ENCODE peak calls at places on chromosomes 16 and 17, in seven cellular contexts. M is AG08396; V is RKO; F is stimulated activated CD4-positive, alpha-beta T cell treated with anti-CD3 and anti-CD28 coated beads, Interleukin-15, amount 100 ng/mL, for 1 hour; K is lower leg skin; A is AG04450; E is HTR-8/SVneo. Q is an unnamed sample.

GRCh38 chr17:21160401-21160800 is 33.6 kb downstream of the DHRS7B start:
- DNase-seq in M (no peak), V (no peak), F (no peak), K (no peak), A (no peak), E (no peak), Q (no peak)

GRCh38 chr17:4852504-4853075 is 19.4 kb downstream of the MINK1 start:
- DNase-seq in M (peak; percentile 74), V (no peak), F (no peak), K (no peak), A (peak; percentile 38), E (peak; percentile 57), Q (no peak)

GRCh38 chr16:87436225-87437172 is 44.4 kb downstream of the MAP1LC3B start:
- DNase-seq in M (no peak), V (no peak), F (no peak), K (no peak), A (no peak), E (peak; percentile 44), Q (no peak)

GRCh38 chr17:37818689-37819088 is 73.8 kb upstream of the HNF1B start:
- DNase-seq in M (no peak), V (no peak), F (no peak), K (peak; percentile 38), A (peak; percentile 47), E (no peak), Q (no peak)

GRCh38 chr17:17950806-17951205 is 21.4 kb downstream of the TOM1L2 start:
- DNase-seq in M (no peak), V (no peak), F (no peak), K (no peak), A (no peak), E (no peak), Q (no peak)

GRCh38 chr17:42585353-42585752 is 7.8 kb upstream of the PSMC3IP start:
- DNase-seq in M (no peak), V (no peak), F (no peak), K (no peak), A (no peak), E (no peak), Q (no peak)

GRCh38 chr17:63477471-63478440 is 895 bp downstream of the ACE start:
- DNase-seq in M (peak; percentile 39), V (no peak), F (no peak), K (no peak), A (no peak), E (no peak), Q (no peak)

GRCh38 chr16:79253100-79253631 is 347.4 kb downstream of the MAF start:
- DNase-seq in M (no peak), V (no peak), F (no peak), K (no peak), A (no peak), E (no peak), Q (no peak)

GRCh38 chr16:47143329-47143676 is 442 bp downstream of the NETO2 start:
- DNase-seq in M (peak; percentile 70), V (peak; percentile 82), F (peak; percentile 61), K (no peak), A (no peak), E (peak; percentile 64), Q (no peak)

GRCh38 chr17:19461681-19462080 is 50.6 kb downstream of the RNF112 start:
- DNase-seq in M (no peak), V (no peak), F (no peak), K (no peak), A (no peak), E (no peak), Q (no peak)

GRCh38 chr17:1060991-1061390 is 64.1 kb downstream of the TIMM22 start:
- DNase-seq in M (peak; percentile 96), V (peak; percentile 98), F (no peak), K (peak; percentile 57), A (peak; percentile 93), E (peak; percentile 98), Q (no peak)

GRCh38 chr16:65071371-65072311 is 50.2 kb downstream of the CDH11 start:
- DNase-seq in M (peak; percentile 39), V (no peak), F (no peak), K (peak; percentile 34), A (no peak), E (no peak), Q (no peak)

GRCh38 chr16:16992986-16993783 is 477.6 kb downstream of the XYLT1 start:
- DNase-seq in M (no peak), V (no peak), F (no peak), K (no peak), A (no peak), E (no peak), Q (no peak)

GRCh38 chr17:35170968-35171771 is 23.0 kb downstream of the SLC35G3 start:
- DNase-seq in M (peak; percentile 35), V (peak; percentile 37), F (no peak), K (no peak), A (no peak), E (peak; percentile 62), Q (no peak)

GRCh38 chr17:40596261-40596919 is 31.1 kb upstream of the CCR7 start:
- DNase-seq in M (no peak), V (peak; percentile 58), F (no peak), K (no peak), A (no peak), E (no peak), Q (peak; percentile 66)

GRCh38 chr16:46790599-46791270 is 40.2 kb downstream of the C16orf87 start:
- DNase-seq in M (no peak), V (peak; percentile 9), F (no peak), K (no peak), A (no peak), E (no peak), Q (no peak)

Q was measured in GM12864.